ENCODE peak calls at places on chromosomes 7 and 10, in five cellular contexts. E, O, F, Y and V are unnamed samples.
A peak's percentile ranks its signal among the peaks of the same experiment; 100 is the strongest.

GRCh38 chr7:31432166-31432565 is 81.7 kb upstream of the ITPRID1 start:
- DNase-seq in E (no peak), O (no peak), F (no peak), Y (no peak), V (no peak)

GRCh38 chr7:1894906-1895663 is 225.0 kb downstream of the ELFN1 start:
- DNase-seq in Y (no peak), F (no peak), E (no peak), O (no peak), V (no peak)

GRCh38 chr10:67119648-67120047 is 193.8 kb downstream of the LRRTM3 start:
- DNase-seq in F (no peak), E (no peak), O (no peak), Y (no peak), V (no peak)

GRCh38 chr7:95470452-95470851 is 15.3 kb upstream of the ASB4 start:
- DNase-seq in F (no peak), O (no peak), E (peak; percentile 3), Y (no peak), V (no peak)

GRCh38 chr7:19351756-19352155 is 206.5 kb upstream of the FERD3L start:
- DNase-seq in F (no peak), E (no peak), O (no peak), Y (no peak), V (no peak)

GRCh38 chr10:119316729-119317097 is 109.3 kb downstream of the GRK5 start:
- DNase-seq in F (peak; percentile 29), Y (peak; percentile 52), E (no peak), O (peak; percentile 42), V (peak; percentile 91)

GRCh38 chr10:97843296-97843671 is 6.4 kb upstream of the GOLGA7B start:
- DNase-seq in F (no peak), Y (no peak), E (no peak), O (no peak), V (no peak)

GRCh38 chr7:139821349-139822115 is 7.5 kb upstream of the TBXAS1 start:
- DNase-seq in F (no peak), O (no peak), Y (no peak), E (no peak), V (no peak)

GRCh38 chr7:34157137-34157536 is 251.8 kb downstream of the BMPER start:
- DNase-seq in F (no peak), Y (no peak), O (no peak), E (no peak), V (no peak)

GRCh38 chr7:25856056-25856780 is 295.8 kb upstream of the NFE2L3 start:
- DNase-seq in E (no peak), Y (no peak), F (peak; percentile 48), O (no peak), V (no peak)

GRCh38 chr7:97117035-97117371 is 495 bp upstream of the SDHAF3 start:
- DNase-seq in O (no peak), E (no peak), Y (no peak), F (no peak), V (no peak)

GRCh38 chr7:105014725-105015630 is 973 bp downstream of the KMT2E start:
- DNase-seq in O (no peak), E (no peak), Y (no peak), F (peak; percentile 42), V (no peak)

GRCh38 chr10:18400911-18401260 is 250.5 kb downstream of the NSUN6 start:
- DNase-seq in Y (no peak), E (no peak), F (no peak), O (no peak), V (no peak)

GRCh38 chr7:29563590-29564454 is at the start of gene PRR15:
- DNase-seq in E (no peak), O (no peak), F (peak; percentile 12), Y (no peak), V (no peak)

GRCh38 chr10:117419921-117420320 is 44.7 kb upstream of the PDZD8 start:
- DNase-seq in E (no peak), F (no peak), Y (no peak), O (no peak), V (no peak)

GRCh38 chr10:112815238-112816032 is 134.6 kb upstream of the TCF7L2 start:
- DNase-seq in E (no peak), O (no peak), Y (no peak), F (no peak), V (no peak)

GRCh38 chr10:128995676-128996075 is 471.4 kb upstream of the MGMT start:
- DNase-seq in Y (no peak), F (no peak), O (no peak), E (no peak), V (no peak)

GRCh38 chr7:84469034-84469433 is 274.4 kb upstream of the SEMA3A start:
- DNase-seq in F (no peak), Y (no peak), E (no peak), O (no peak), V (no peak)

GRCh38 chr10:61195219-61195618 is 251.2 kb upstream of the RHOBTB1 start:
- DNase-seq in O (no peak), E (no peak), F (no peak), Y (no peak), V (no peak)

GRCh38 chr7:7695418-7695817 is 23.0 kb downstream of the RPA3 start:
- DNase-seq in Y (no peak), E (no peak), F (no peak), O (no peak), V (no peak)

GRCh38 chr7:132551928-132552327 is 24.3 kb downstream of the PLXNA4 start:
- DNase-seq in Y (no peak), O (no peak), F (no peak), E (no peak), V (no peak)

DNA sequence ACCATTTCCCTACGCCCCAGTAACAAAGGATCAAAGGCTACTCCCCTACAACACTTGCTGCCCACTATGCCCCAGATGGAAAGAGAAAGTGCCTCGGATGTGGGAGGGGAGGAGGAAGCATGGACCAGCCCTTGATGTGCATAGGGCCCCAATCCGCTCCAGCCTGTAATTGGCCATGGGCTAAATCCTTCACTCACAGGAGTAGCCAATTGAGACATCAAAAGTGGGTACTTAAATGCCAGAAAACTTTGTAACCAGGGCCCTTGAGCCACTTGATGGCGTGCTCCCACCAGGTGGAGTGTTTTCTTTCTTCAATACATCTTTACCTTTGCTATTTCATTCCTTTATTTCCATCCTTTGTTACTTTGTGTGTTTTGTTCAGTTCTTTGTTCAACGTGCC is 500.5 kb upstream of the LRRN3 start:
- DNase-seq in E (no peak), F (no peak), O (no peak), Y (no peak), V (no peak)
- TF ChIP-seq CTCF in E (no peak), F (no peak), O (no peak), Y (no peak), V (no peak)

DNA sequence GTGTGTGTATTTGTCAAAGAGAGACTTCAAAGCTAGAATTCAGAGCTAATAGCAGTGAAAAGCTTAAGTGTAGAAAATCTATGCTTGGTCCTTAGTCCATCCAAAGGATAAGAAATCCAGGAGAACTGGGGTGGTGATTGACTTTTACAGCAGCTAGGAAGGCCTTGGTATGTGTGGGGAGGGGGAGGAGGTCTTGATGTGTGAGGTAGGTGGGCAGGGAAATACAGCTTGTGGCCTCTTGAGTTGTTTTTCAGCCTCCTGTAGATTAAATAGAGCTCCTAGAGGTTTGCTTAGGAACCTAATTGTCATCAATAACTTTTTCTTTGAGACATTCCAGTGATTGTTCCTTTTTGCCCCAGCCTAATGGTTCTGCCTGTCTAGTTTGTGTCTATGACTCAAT is 2.5 kb downstream of the HECTD2 start:
- DNase-seq in O (no peak), E (no peak), Y (no peak), F (no peak), V (no peak)
- H3K4me3 ChIP-seq in O (no peak overlapping the region), E (no peak overlapping the region), Y (no peak overlapping the region), F (no peak overlapping the region), V (no peak overlapping the region)

DNA sequence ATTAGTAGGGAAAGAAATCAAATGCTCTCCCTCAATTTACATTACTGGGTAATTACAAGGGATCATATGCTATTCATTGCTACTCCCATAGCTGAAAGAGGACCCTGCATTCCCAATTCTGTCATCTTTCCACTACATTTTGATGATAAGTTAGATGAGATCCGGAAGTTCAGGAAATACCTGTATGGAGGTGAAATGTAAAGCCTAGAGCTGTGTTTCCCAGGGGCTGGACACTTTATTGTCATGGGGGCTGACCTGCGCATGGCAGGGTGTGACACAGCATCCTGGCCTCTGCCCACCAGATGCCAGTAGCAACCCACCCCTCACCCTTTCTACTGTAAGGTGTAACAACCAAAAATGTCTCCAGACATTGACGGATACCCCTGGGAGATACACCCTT is 56.6 kb downstream of the HECW1 start:
- DNase-seq in Y (no peak), E (no peak), F (no peak), O (no peak), V (no peak)
- TF ChIP-seq CTCF in Y (no peak), E (no peak), F (no peak), O (no peak), V (no peak)

DNA sequence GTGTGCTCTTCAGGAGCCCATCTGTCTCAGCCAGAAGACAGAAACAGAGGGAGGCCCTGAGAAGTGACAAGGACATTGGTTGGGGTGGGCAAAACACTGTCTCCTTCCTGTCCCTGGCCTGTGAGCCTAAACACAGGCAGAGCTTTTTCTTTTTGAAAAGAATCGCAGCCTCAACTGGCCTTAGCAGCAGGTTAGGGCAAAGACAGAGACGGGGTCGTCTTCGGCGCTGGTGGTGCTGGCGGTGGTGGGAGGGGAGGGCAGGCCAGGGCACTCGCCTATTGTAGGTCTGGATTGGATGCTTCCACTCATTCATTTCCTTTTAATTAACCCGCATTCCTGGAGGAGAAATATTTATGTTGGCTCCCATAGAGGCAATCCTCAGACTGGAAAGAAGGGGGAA is 22.5 kb downstream of the WNT8B start:
- DNase-seq in F (no peak), O (no peak), Y (no peak), E (no peak), V (no peak)
- H3K4me3 ChIP-seq in F (no peak overlapping the region), O (no peak overlapping the region), Y (no peak overlapping the region), E (no peak overlapping the region), V (no peak overlapping the region)

DNA sequence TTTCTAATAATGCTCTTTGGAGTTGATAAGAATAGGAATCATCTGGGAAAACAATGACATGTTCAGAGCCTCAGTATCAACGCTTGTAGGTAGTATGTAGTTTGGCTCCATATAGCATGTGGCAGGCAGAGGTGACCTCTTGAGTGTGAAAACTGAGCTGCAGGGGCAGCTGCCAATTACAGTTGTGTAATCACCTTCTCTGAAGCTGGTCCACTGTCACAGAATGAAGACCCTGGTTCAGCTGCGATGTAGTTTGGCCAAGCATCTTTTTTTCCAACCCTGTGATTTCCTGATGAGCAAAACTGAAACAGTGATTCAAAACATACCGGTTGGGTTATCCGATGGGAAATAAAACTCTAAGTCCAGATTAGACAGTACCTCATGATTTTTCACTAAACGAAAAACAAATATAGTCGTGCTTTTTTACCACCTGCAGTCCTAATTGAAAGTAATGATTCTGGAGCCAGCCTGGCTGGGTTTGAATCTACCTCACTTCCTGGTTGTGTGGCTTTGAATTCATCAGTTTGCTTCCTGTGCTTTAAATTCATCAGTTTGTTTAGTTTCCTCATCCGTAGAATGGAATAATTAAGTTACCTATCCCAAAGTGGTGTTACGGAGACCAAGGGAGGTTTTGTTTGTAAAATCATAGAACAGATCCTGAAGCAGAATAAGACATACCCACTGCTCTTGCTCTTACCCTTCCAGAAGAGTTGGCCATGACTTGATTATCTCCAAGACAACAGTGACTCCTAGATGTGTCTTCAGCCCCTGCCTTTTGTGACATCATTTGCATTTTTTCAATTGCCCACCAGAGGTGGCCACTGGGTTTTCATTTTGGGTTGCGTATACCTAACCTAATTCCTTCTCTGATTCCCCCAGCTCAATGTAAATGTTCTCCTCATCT is 87.4 kb downstream of the CELF2 start:
- DNase-seq in E (no peak), F (no peak), Y (no peak), O (no peak), V (no peak)
- TF ChIP-seq CTCF in E (no peak), F (no peak), Y (no peak), O (no peak), V (peak; percentile 1)

GRCh38 chr7:149144996-149145850 is 2.0 kb upstream of the ZNF398 start:
- DNase-seq in O (no peak), E (no peak), F (no peak), Y (no peak), V (no peak)
- H3K4me3 ChIP-seq in O (no peak overlapping the region), E (no peak overlapping the region), F (no peak overlapping the region), Y (no peak overlapping the region), V (no peak overlapping the region)